ENCODE peak calls at places on chromosomes 13 and 19, in five cellular contexts. One of them, this sample, is unnamed. For H3K4me1, the result is how much of the 10 kb centered on the place peaks cover.

GRCh38 chr13:91346848-91347211 is 657 bp upstream of the MIR17HG start:
- DNase-seq in IMR-90: no peak
- DNase-seq in psoas muscle: no peak
- DNase-seq in A549: no peak
- DNase-seq in esophagus squamous epithelium: no peak
- DNase-seq in this sample: no peak

GRCh38 chr13:27053902-27054595 is 117.6 kb downstream of the USP12 start:
- DNase-seq in IMR-90: peak
- DNase-seq in esophagus squamous epithelium: no peak
- DNase-seq in psoas muscle: no peak
- DNase-seq in A549: no peak
- DNase-seq in this sample: no peak

GRCh38 chr19:46841458-46842083 is 9.1 kb downstream of the AP2S1 start:
- DNase-seq in IMR-90: peak
- DNase-seq in esophagus squamous epithelium: no peak
- DNase-seq in A549: no peak
- DNase-seq in psoas muscle: peak
- DNase-seq in this sample: peak

GRCh38 chr13:21885714-21886224 is 214.9 kb downstream of the FGF9 start:
- DNase-seq in psoas muscle: no peak
- DNase-seq in esophagus squamous epithelium: no peak
- DNase-seq in A549: no peak
- DNase-seq in IMR-90: no peak
- DNase-seq in this sample: no peak

GRCh38 chr19:49301165-49301865 is 23.7 kb downstream of the SLC6A16 start:
- DNase-seq in esophagus squamous epithelium: no peak
- DNase-seq in IMR-90: peak
- DNase-seq in psoas muscle: peak
- DNase-seq in A549: peak
- DNase-seq in this sample: peak

GRCh38 chr19:16615788-16616187 is 12.2 kb downstream of the MED26 start:
- DNase-seq in psoas muscle: no peak
- DNase-seq in IMR-90: no peak
- DNase-seq in esophagus squamous epithelium: no peak
- DNase-seq in A549: no peak
- DNase-seq in this sample: no peak

GRCh38 chr19:30334841-30335240 is 37.3 kb upstream of the ZNF536 start:
- DNase-seq in esophagus squamous epithelium: no peak
- DNase-seq in psoas muscle: no peak
- DNase-seq in IMR-90: no peak
- DNase-seq in A549: no peak
- DNase-seq in this sample: no peak

GRCh38 chr19:17107546-17108452 is 32.2 kb downstream of the MYO9B start:
- DNase-seq in IMR-90: peak
- DNase-seq in A549: peak
- DNase-seq in psoas muscle: peak
- DNase-seq in esophagus squamous epithelium: no peak
- DNase-seq in this sample: peak

GRCh38 chr19:12985049-12985776 is 10.1 kb upstream of the NFIX start:
- DNase-seq in IMR-90: peak
- DNase-seq in A549: no peak
- DNase-seq in psoas muscle: peak
- DNase-seq in esophagus squamous epithelium: no peak
- DNase-seq in this sample: no peak

GRCh38 chr19:29378126-29378525 is 147.7 kb upstream of the VSTM2B start:
- DNase-seq in IMR-90: no peak
- DNase-seq in psoas muscle: no peak
- DNase-seq in A549: no peak
- DNase-seq in esophagus squamous epithelium: no peak
- DNase-seq in this sample: no peak

GRCh38 chr19:11181488-11181887 is 15.9 kb downstream of the KANK2 start:
- DNase-seq in esophagus squamous epithelium: no peak
- DNase-seq in A549: no peak
- DNase-seq in IMR-90: no peak
- DNase-seq in psoas muscle: no peak
- DNase-seq in this sample: no peak

GRCh38 chr13:100827489-100828000 is 152.9 kb upstream of the TMTC4 start:
- DNase-seq in IMR-90: no peak
- DNase-seq in A549: no peak
- DNase-seq in esophagus squamous epithelium: no peak
- DNase-seq in psoas muscle: no peak
- DNase-seq in this sample: no peak

GRCh38 chr19:33508941-33509614 is 12.5 kb downstream of the PEPD start:
- DNase-seq in psoas muscle: no peak
- DNase-seq in IMR-90: no peak
- DNase-seq in A549: no peak
- DNase-seq in esophagus squamous epithelium: no peak
- DNase-seq in this sample: no peak

GRCh38 chr13:22220186-22221160 is 549.6 kb downstream of the FGF9 start:
- DNase-seq in IMR-90: no peak
- DNase-seq in esophagus squamous epithelium: no peak
- DNase-seq in A549: no peak
- DNase-seq in psoas muscle: no peak
- DNase-seq in this sample: no peak

GRCh38 chr19:47379398-47379938 is 30.4 kb downstream of the DHX34 start:
- DNase-seq in esophagus squamous epithelium: no peak
- DNase-seq in IMR-90: no peak
- DNase-seq in A549: no peak
- DNase-seq in psoas muscle: no peak
- DNase-seq in this sample: no peak

GRCh38 chr13:57633950-57634828 is 2.6 kb downstream of the PCDH17 start:
- DNase-seq in IMR-90: no peak
- DNase-seq in psoas muscle: no peak
- DNase-seq in A549: no peak
- DNase-seq in esophagus squamous epithelium: no peak
- DNase-seq in this sample: no peak

GRCh38 chr13:84983321-84983720 is 815.9 kb downstream of the SLITRK6 start:
- DNase-seq in psoas muscle: no peak
- DNase-seq in esophagus squamous epithelium: no peak
- DNase-seq in IMR-90: no peak
- DNase-seq in A549: no peak
- DNase-seq in this sample: no peak

GRCh38 chr13:113820813-113821651 is 42.8 kb downstream of the GAS6 start:
- DNase-seq in psoas muscle: peak
- DNase-seq in A549: peak
- DNase-seq in IMR-90: peak
- DNase-seq in esophagus squamous epithelium: no peak
- DNase-seq in this sample: no peak

GRCh38 chr13:37029617-37030016 is 29.0 kb downstream of the EXOSC8 start:
- DNase-seq in IMR-90: peak
- DNase-seq in psoas muscle: no peak
- DNase-seq in A549: no peak
- DNase-seq in esophagus squamous epithelium: no peak
- DNase-seq in this sample: no peak

GRCh38 chr19:7831452-7831851 is 1.4 kb downstream of the EVI5L start:
- DNase-seq in esophagus squamous epithelium: no peak
- DNase-seq in A549: peak
- DNase-seq in IMR-90: peak
- DNase-seq in psoas muscle: no peak
- DNase-seq in this sample: no peak

GRCh38 chr19:7829162-7829520 is 877 bp upstream of the EVI5L start:
- DNase-seq in A549: no peak
- DNase-seq in esophagus squamous epithelium: no peak
- DNase-seq in psoas muscle: no peak
- DNase-seq in IMR-90: no peak
- DNase-seq in this sample: no peak

GRCh38 chr19:7830823-7831222 is 805 bp downstream of the EVI5L start:
- DNase-seq in IMR-90: no peak
- DNase-seq in esophagus squamous epithelium: no peak
- DNase-seq in A549: no peak
- DNase-seq in psoas muscle: peak
- DNase-seq in this sample: no peak

GRCh38 chr19:7829561-7830271 is at the start of gene EVI5L:
- DNase-seq in A549: peak
- DNase-seq in IMR-90: peak
- DNase-seq in psoas muscle: peak
- DNase-seq in esophagus squamous epithelium: peak
- DNase-seq in this sample: peak

DNA sequence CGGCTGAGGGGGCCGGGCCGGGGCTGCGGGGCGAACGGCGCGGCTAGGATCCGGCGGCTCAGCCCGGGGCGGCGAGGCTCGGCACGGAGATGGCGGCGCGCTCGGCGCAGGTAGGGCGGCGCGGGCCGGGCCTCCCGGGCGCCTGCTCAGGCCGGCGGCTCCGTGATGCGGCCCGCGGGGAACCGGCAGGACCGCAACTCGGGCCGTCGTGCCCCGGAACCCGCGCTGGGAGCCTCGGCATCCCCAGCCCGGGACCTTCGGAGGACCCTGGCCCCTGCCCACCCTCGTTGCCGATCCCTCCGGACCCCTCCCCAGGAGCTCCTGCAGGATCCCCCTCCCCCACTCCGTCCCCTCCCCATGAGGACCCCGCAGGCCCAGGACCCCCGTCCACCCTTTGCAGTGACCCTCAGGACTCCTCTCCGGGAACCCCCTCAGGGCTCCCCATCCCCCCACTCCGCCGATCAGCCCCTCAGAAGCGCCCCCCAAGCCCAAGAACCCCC is 304 bp downstream of the EVI5L start:
- DNase-seq in IMR-90: no peak
- DNase-seq in A549: no peak
- DNase-seq in psoas muscle: peak
- DNase-seq in esophagus squamous epithelium: no peak
- DNase-seq in this sample: no peak
- H3K27ac ChIP-seq in IMR-90: peak
- H3K27ac ChIP-seq in A549: peak
- H3K27ac ChIP-seq in psoas muscle: no peak
- H3K27ac ChIP-seq in esophagus squamous epithelium: peak
- H3K27ac ChIP-seq in this sample: no peak

GRCh38 chr13:106525865-106526264 is 9.6 kb downstream of the EFNB2 start:
- DNase-seq in esophagus squamous epithelium: no peak
- DNase-seq in IMR-90: no peak
- DNase-seq in A549: no peak
- DNase-seq in psoas muscle: no peak
- DNase-seq in this sample: no peak
- H3K4me1 ChIP-seq in esophagus squamous epithelium: under half
- H3K4me1 ChIP-seq in IMR-90: under half
- H3K4me1 ChIP-seq in A549: under half
- H3K4me1 ChIP-seq in psoas muscle: under half
- H3K4me1 ChIP-seq in this sample: under half

GRCh38 chr13:75132800-75133695 is 348.9 kb downstream of the TBC1D4 start:
- DNase-seq in A549: no peak
- DNase-seq in esophagus squamous epithelium: no peak
- DNase-seq in IMR-90: no peak
- DNase-seq in psoas muscle: no peak
- DNase-seq in this sample: no peak
- H3K4me3 ChIP-seq in A549: no peak
- H3K4me3 ChIP-seq in esophagus squamous epithelium: no peak
- H3K4me3 ChIP-seq in IMR-90: no peak
- H3K4me3 ChIP-seq in psoas muscle: no peak
- H3K4me3 ChIP-seq in this sample: no peak

GRCh38 chr13:25286308-25286968 is 850 bp downstream of the MTMR6 start:
- DNase-seq in IMR-90: peak
- DNase-seq in A549: no peak
- DNase-seq in psoas muscle: no peak
- DNase-seq in esophagus squamous epithelium: no peak
- DNase-seq in this sample: no peak
- H3K27ac ChIP-seq in IMR-90: peak
- H3K27ac ChIP-seq in A549: peak
- H3K27ac ChIP-seq in psoas muscle: peak
- H3K27ac ChIP-seq in esophagus squamous epithelium: peak
- H3K27ac ChIP-seq in this sample: peak

GRCh38 chr19:1259873-1260748 is 9.0 kb upstream of the CIRBP start:
- DNase-seq in psoas muscle: peak
- DNase-seq in A549: no peak
- DNase-seq in IMR-90: no peak
- DNase-seq in esophagus squamous epithelium: no peak
- DNase-seq in this sample: no peak

GRCh38 chr19:1258161-1258492 is 9.7 kb downstream of the MIDN start:
- DNase-seq in esophagus squamous epithelium: no peak
- DNase-seq in psoas muscle: no peak
- DNase-seq in A549: no peak
- DNase-seq in IMR-90: no peak
- DNase-seq in this sample: no peak

GRCh38 chr19:1257475-1258160 is 9.2 kb downstream of the MIDN start:
- DNase-seq in IMR-90: no peak
- DNase-seq in esophagus squamous epithelium: no peak
- DNase-seq in A549: no peak
- DNase-seq in psoas muscle: no peak
- DNase-seq in this sample: no peak

GRCh38 chr19:1259206-1259872 is 9.8 kb upstream of the CIRBP start:
- DNase-seq in psoas muscle: peak
- DNase-seq in A549: peak
- DNase-seq in IMR-90: peak
- DNase-seq in esophagus squamous epithelium: no peak
- DNase-seq in this sample: no peak

GRCh38 chr19:1258707-1259205 is 10.4 kb downstream of the MIDN start:
- DNase-seq in psoas muscle: no peak
- DNase-seq in esophagus squamous epithelium: no peak
- DNase-seq in A549: no peak
- DNase-seq in IMR-90: no peak
- DNase-seq in this sample: no peak
- H3K4me1 ChIP-seq in psoas muscle: half or more
- H3K4me1 ChIP-seq in esophagus squamous epithelium: half or more
- H3K4me1 ChIP-seq in A549: half or more
- H3K4me1 ChIP-seq in IMR-90: half or more
- H3K4me1 ChIP-seq in this sample: half or more

GRCh38 chr13:95678967-95679366 is 2.0 kb downstream of the DNAJC3 start:
- DNase-seq in IMR-90: no peak
- DNase-seq in A549: no peak
- DNase-seq in psoas muscle: no peak
- DNase-seq in esophagus squamous epithelium: no peak
- DNase-seq in this sample: no peak
- H3K4me3 ChIP-seq in IMR-90: no peak
- H3K4me3 ChIP-seq in A549: no peak
- H3K4me3 ChIP-seq in psoas muscle: peak
- H3K4me3 ChIP-seq in esophagus squamous epithelium: no peak
- H3K4me3 ChIP-seq in this sample: peak

DNA sequence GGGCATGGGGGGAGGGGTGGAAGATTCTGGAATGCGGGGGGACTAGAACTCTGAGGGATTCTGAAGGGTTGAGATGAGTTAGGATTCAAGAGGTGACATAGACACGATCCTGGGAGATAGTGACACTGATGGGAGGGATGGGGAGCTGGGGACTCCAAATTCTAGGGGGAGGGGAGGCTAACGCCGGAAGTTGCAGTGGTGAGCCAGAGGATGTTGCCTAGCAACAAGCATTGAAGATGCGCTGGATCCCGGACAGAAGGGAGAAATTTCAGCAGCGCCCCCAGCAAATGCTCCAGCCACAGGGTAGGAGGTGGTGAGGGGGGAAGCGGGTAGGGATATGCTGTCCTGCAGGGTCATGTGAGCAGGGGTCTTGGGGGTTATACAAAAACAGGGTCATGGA is 6.9 kb upstream of the LTBP4 start:
- DNase-seq in IMR-90: no peak
- DNase-seq in esophagus squamous epithelium: no peak
- DNase-seq in psoas muscle: no peak
- DNase-seq in A549: no peak
- DNase-seq in this sample: no peak
- H3K27ac ChIP-seq in IMR-90: no peak
- H3K27ac ChIP-seq in esophagus squamous epithelium: no peak
- H3K27ac ChIP-seq in psoas muscle: no peak
- H3K27ac ChIP-seq in A549: peak
- H3K27ac ChIP-seq in this sample: no peak

DNA sequence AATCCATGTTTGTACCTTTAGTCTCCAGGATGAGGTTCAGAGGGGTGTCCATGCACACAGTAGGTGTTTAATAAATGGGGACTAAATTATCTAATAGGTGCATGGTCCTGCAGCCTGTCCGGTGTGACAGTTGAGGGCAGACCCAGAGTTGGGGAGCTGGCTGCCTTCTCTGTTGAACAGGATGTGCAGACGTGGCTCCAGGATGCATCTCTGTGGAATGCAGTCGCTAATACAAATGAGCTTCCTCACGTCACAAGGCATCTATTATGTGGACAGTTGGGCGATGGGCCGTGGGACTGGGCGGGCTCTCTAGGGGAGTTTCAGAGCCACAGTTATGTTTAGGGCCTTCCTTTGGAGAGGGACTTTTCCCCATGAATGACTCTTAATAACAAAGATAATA is 71.0 kb downstream of the SIPA1L3 start:
- DNase-seq in IMR-90: peak
- DNase-seq in A549: no peak
- DNase-seq in psoas muscle: no peak
- DNase-seq in esophagus squamous epithelium: no peak
- DNase-seq in this sample: no peak
- H3K4me1 ChIP-seq in IMR-90: under half
- H3K4me1 ChIP-seq in A549: under half
- H3K4me1 ChIP-seq in psoas muscle: under half
- H3K4me1 ChIP-seq in esophagus squamous epithelium: under half
- H3K4me1 ChIP-seq in this sample: under half